ENCODE peak calls at places on chromosomes 2 and 18, in ten cellular contexts. S is stimulated activated CD4-positive, alpha-beta T cell treated with anti-CD3 and anti-CD28 coated beads, Interleukin-12 subunit alpha, Interleukin-12 subunit beta, amount 100 ng/mL, for 48 hours; G is H7; A is Kasumi-1; Y is activated gamma-delta T cell treated with Interleukin-2 at 50 U/mL for 16 hours; U is activated CD4-positive, alpha-beta T cell treated with anti-CD3 and anti-CD28 coated beads, Interleukin-2, amount 10 ng/mL, durations not matched to agents 24 days and 14 days; E is kidney epithelial cell; D is EL; Z is tibial artery; F is GOT3. K is an unnamed sample.

GRCh38 chr2:99425022-99425421 is 64.8 kb downstream of the REV1 start:
- DNase-seq in S (no peak), G (no peak), A (no peak), Y (no peak), U (no peak), E (no peak), D (peak), Z (no peak), F (no peak), K (no peak)

GRCh38 chr18:681985-682384 is 24.5 kb downstream of the TYMS start:
- DNase-seq in S (peak), G (no peak), A (no peak), Y (no peak), U (peak), E (no peak), D (no peak), Z (no peak), F (no peak), K (peak)

GRCh38 chr2:183037281-183037659 is 987 bp downstream of the NCKAP1 start:
- DNase-seq in S (no peak), G (no peak), A (no peak), Y (no peak), U (no peak), E (no peak), D (peak), Z (no peak), F (no peak), K (no peak)

GRCh38 chr2:42223822-42224268 is 54.7 kb downstream of the EML4 start:
- DNase-seq in S (no peak), G (no peak), A (no peak), Y (no peak), U (no peak), E (no peak), D (peak), Z (no peak), F (no peak), K (no peak)

GRCh38 chr2:1758774-1759610 is 14.7 kb upstream of the PXDN start:
- DNase-seq in S (no peak), G (peak), A (no peak), Y (no peak), U (no peak), E (no peak), D (no peak), Z (peak), F (no peak), K (no peak)

GRCh38 chr18:55320399-55321255 is 267.4 kb downstream of the TCF4 start:
- DNase-seq in S (no peak), G (no peak), A (no peak), Y (no peak), U (no peak), E (no peak), D (peak), Z (no peak), F (no peak), K (no peak)

GRCh38 chr2:119252186-119253113 is 28.8 kb downstream of the STEAP3 start:
- DNase-seq in S (no peak), G (peak), A (no peak), Y (no peak), U (no peak), E (peak), D (peak), Z (no peak), F (peak), K (no peak)

GRCh38 chr2:237162959-237163358 is 77.3 kb downstream of the COPS8 start:
- DNase-seq in S (no peak), G (no peak), A (no peak), Y (no peak), U (no peak), E (no peak), D (no peak), Z (no peak), F (no peak), K (no peak)

GRCh38 chr2:226701052-226701451 is 98.6 kb downstream of the IRS1 start:
- DNase-seq in S (no peak), G (no peak), A (peak), Y (no peak), U (no peak), E (peak), D (peak), Z (no peak), F (no peak), K (no peak)

GRCh38 chr2:65277791-65278449 is 50.3 kb downstream of the ACTR2 start:
- DNase-seq in S (no peak), G (no peak), A (no peak), Y (no peak), U (no peak), E (no peak), D (no peak), Z (no peak), F (no peak), K (no peak)

GRCh38 chr2:159712929-159713575 is 746 bp downstream of the MARCHF7 start:
- DNase-seq in S (no peak), G (no peak), A (no peak), Y (no peak), U (no peak), E (no peak), D (peak), Z (no peak), F (no peak), K (no peak)

GRCh38 chr2:226798422-226799210 is 1.0 kb downstream of the IRS1 start:
- DNase-seq in S (no peak), G (peak), A (peak), Y (peak), U (peak), E (no peak), D (peak), Z (peak), F (no peak), K (no peak)

GRCh38 chr2:121177905-121178304 is 107.1 kb downstream of the TFCP2L1 start:
- DNase-seq in S (no peak), G (no peak), A (no peak), Y (no peak), U (no peak), E (no peak), D (no peak), Z (no peak), F (no peak), K (no peak)

GRCh38 chr2:128302011-128302743 is 16.5 kb downstream of the HS6ST1 start:
- DNase-seq in S (no peak), G (no peak), A (no peak), Y (no peak), U (no peak), E (no peak), D (no peak), Z (no peak), F (no peak), K (no peak)

GRCh38 chr2:166106431-166107015 is 21.3 kb downstream of the SCN1A start:
- DNase-seq in S (no peak), G (peak), A (peak), Y (no peak), U (no peak), E (no peak), D (no peak), Z (no peak), F (no peak), K (no peak)

GRCh38 chr2:75540994-75541393 is 19.7 kb downstream of the EVA1A start:
- DNase-seq in S (no peak), G (no peak), A (no peak), Y (no peak), U (no peak), E (no peak), D (no peak), Z (no peak), F (no peak), K (no peak)

GRCh38 chr2:167932123-167932693 is 315.2 kb downstream of the STK39 start:
- DNase-seq in S (no peak), G (no peak), A (no peak), Y (no peak), U (no peak), E (no peak), D (no peak), Z (no peak), F (no peak), K (no peak)

GRCh38 chr2:25228848-25229674 is 60.7 kb upstream of the POMC start:
- DNase-seq in S (no peak), G (peak), A (peak), Y (peak), U (peak), E (no peak), D (peak), Z (peak), F (peak), K (peak)

GRCh38 chr2:74334931-74335333 is 8.3 kb downstream of the SLC4A5 start:
- DNase-seq in S (peak), G (peak), A (peak), Y (peak), U (peak), E (peak), D (peak), Z (peak), F (no peak), K (peak)

GRCh38 chr2:134282638-134283400 is 28.9 kb downstream of the MGAT5 start:
- DNase-seq in S (peak), G (no peak), A (peak), Y (peak), U (peak), E (no peak), D (no peak), Z (no peak), F (no peak), K (no peak)

GRCh38 chr2:191917967-191918651 is 71.2 kb upstream of the CAVIN2 start:
- DNase-seq in S (no peak), G (no peak), A (no peak), Y (no peak), U (no peak), E (no peak), D (no peak), Z (no peak), F (no peak), K (no peak)

GRCh38 chr2:36330456-36331395 is 24.9 kb upstream of the CRIM1 start:
- DNase-seq in S (no peak), G (no peak), A (no peak), Y (no peak), U (no peak), E (no peak), D (no peak), Z (no peak), F (no peak), K (no peak)

GRCh38 chr2:189191766-189192165 is 12.2 kb upstream of the COL5A2 start:
- DNase-seq in S (no peak), G (no peak), A (no peak), Y (no peak), U (no peak), E (no peak), D (no peak), Z (no peak), F (no peak), K (no peak)

GRCh38 chr2:237920673-237921072 is 46.1 kb upstream of the UBE2F start:
- DNase-seq in S (no peak), G (no peak), A (no peak), Y (no peak), U (no peak), E (no peak), D (peak), Z (peak), F (no peak), K (no peak)

GRCh38 chr2:32752952-32753351 is 125.1 kb downstream of the TTC27 start:
- DNase-seq in S (no peak), G (peak), A (no peak), Y (no peak), U (no peak), E (no peak), D (no peak), Z (no peak), F (no peak), K (no peak)

GRCh38 chr2:207042841-207043240 is 103.5 kb downstream of the CPO start:
- DNase-seq in S (no peak), G (no peak), A (no peak), Y (no peak), U (no peak), E (no peak), D (no peak), Z (no peak), F (no peak), K (no peak)

K was measured in GDM1.